ENCODE peak calls at places on chromosomes 6 and 20, in seven cellular contexts. N, W, R, Z, C, D and I are unnamed samples.
A peak's percentile ranks its signal among the peaks of the same experiment; 100 is the strongest.

GRCh38 chr6:93821953-93822352 is 402.6 kb upstream of the EPHA7 start:
- DNase-seq in D (no peak), C (no peak), N (no peak), R (no peak), Z (no peak), W (no peak), I (no peak)

GRCh38 chr20:50790651-50791277 is 4.1 kb upstream of the BCAS4 start:
- DNase-seq in Z (peak; percentile 84), N (peak; percentile 96), C (peak; percentile 92), W (peak; percentile 85), D (peak; percentile 63), R (peak; percentile 82), I (peak; percentile 49)

GRCh38 chr20:34872604-34873224 is at the start of gene GGT7:
- DNase-seq in R (peak; percentile 35), N (peak; percentile 72), D (peak; percentile 86), W (peak; percentile 79), Z (peak; percentile 61), C (peak; percentile 89), I (no peak)

GRCh38 chr6:148709577-148709976 is 37.3 kb upstream of the UST start:
- DNase-seq in D (no peak), W (no peak), N (no peak), R (no peak), Z (no peak), C (no peak), I (no peak)

GRCh38 chr6:17907467-17908229 is 79.8 kb downstream of the KIF13A start:
- DNase-seq in R (peak; percentile 48), C (peak; percentile 59), Z (no peak), N (peak; percentile 95), W (peak; percentile 80), D (no peak), I (peak; percentile 95)

GRCh38 chr6:118963003-118963402 is 28.0 kb upstream of the MCM9 start:
- DNase-seq in C (no peak), R (peak; percentile 7), Z (no peak), N (no peak), D (no peak), W (no peak), I (no peak)

GRCh38 chr6:43963203-43963602 is 164.0 kb downstream of the MRPL14 start:
- DNase-seq in D (no peak), N (peak; percentile 44), R (no peak), Z (no peak), C (no peak), W (no peak), I (no peak)

GRCh38 chr6:132960720-132961119 is 146.4 kb downstream of the RPS12 start:
- DNase-seq in N (no peak), C (no peak), W (no peak), Z (no peak), R (no peak), D (no peak), I (peak; percentile 26)

GRCh38 chr6:122129313-122130025 is 270.0 kb upstream of the HSF2 start:
- DNase-seq in Z (no peak), D (no peak), W (no peak), R (no peak), C (peak; percentile 27), N (no peak), I (no peak)

GRCh38 chr6:37691904-37692806 is 5.5 kb downstream of the MDGA1 start:
- DNase-seq in C (peak; percentile 62), R (peak; percentile 51), W (peak; percentile 58), Z (peak; percentile 71), N (peak; percentile 58), D (peak; percentile 66), I (no peak)

GRCh38 chr6:32741203-32741960 is at the start of gene HLA-DQA2:
- DNase-seq in W (no peak), N (no peak), C (no peak), Z (no peak), D (no peak), R (no peak), I (no peak)

GRCh38 chr20:2559641-2560040 is 23.3 kb downstream of the TMC2 start:
- DNase-seq in R (no peak), W (no peak), N (no peak), C (no peak), Z (no peak), D (no peak), I (no peak)

GRCh38 chr6:2858678-2859324 is 17.1 kb upstream of the SERPINB1 start:
- DNase-seq in C (no peak), W (no peak), Z (no peak), R (no peak), N (no peak), D (peak; percentile 55), I (no peak)

GRCh38 chr6:71403422-71404134 is 115.0 kb downstream of the OGFRL1 start:
- DNase-seq in Z (no peak), R (no peak), N (no peak), W (no peak), C (no peak), D (no peak), I (no peak)

GRCh38 chr6:63305278-63305677 is 14.5 kb downstream of the LGSN start:
- DNase-seq in W (no peak), D (no peak), N (peak; percentile 82), R (no peak), Z (no peak), C (no peak), I (no peak)

GRCh38 chr20:58640446-58640845 is 10.6 kb upstream of the STX16 start:
- DNase-seq in Z (no peak), D (no peak), W (no peak), C (no peak), N (no peak), R (no peak), I (no peak)

GRCh38 chr6:45136495-45136894 is 191.6 kb upstream of the RUNX2 start:
- DNase-seq in C (no peak), R (no peak), Z (no peak), N (no peak), W (no peak), D (no peak), I (no peak)

GRCh38 chr20:45354423-45355208 is 6.4 kb upstream of the SDC4 start:
- DNase-seq in C (no peak), W (no peak), D (no peak), Z (no peak), N (no peak), R (no peak), I (no peak)

GRCh38 chr6:138503881-138504680 is 4.8 kb upstream of the NHSL1 start:
- DNase-seq in N (peak; percentile 44), Z (no peak), W (no peak), C (no peak), R (no peak), D (no peak), I (no peak)

GRCh38 chr20:1863296-1863695 is 31.9 kb upstream of the SIRPA start:
- DNase-seq in C (no peak), W (no peak), N (no peak), D (no peak), Z (no peak), R (no peak), I (no peak)

GRCh38 chr6:84854801-84855400 is 90.5 kb upstream of the TBX18 start:
- DNase-seq in Z (no peak), C (no peak), D (no peak), N (no peak), W (no peak), R (no peak), I (no peak)

GRCh38 chr6:151614630-151615029 is 120.8 kb downstream of the CCDC170 start:
- DNase-seq in C (no peak), D (no peak), R (no peak), W (no peak), Z (no peak), N (no peak), I (no peak)

GRCh38 chr6:16704706-16705402 is 56.4 kb downstream of the ATXN1 start:
- DNase-seq in Z (no peak), R (no peak), C (no peak), W (no peak), D (no peak), N (no peak), I (no peak)

GRCh38 chr6:165091121-165091785 is 218.2 kb downstream of the C6orf118 start:
- DNase-seq in N (no peak), C (no peak), D (no peak), W (no peak), Z (no peak), R (no peak), I (no peak)

GRCh38 chr20:12949429-12949980 is 59.3 kb upstream of the SPTLC3 start:
- DNase-seq in W (no peak), N (no peak), D (no peak), C (no peak), R (no peak), Z (no peak), I (no peak)
- H3K27ac ChIP-seq in W (no peak overlapping the region), N (no peak overlapping the region), D (no peak overlapping the region), C (no peak overlapping the region), R (no peak overlapping the region), Z (no peak overlapping the region), I (no peak overlapping the region)

DNA sequence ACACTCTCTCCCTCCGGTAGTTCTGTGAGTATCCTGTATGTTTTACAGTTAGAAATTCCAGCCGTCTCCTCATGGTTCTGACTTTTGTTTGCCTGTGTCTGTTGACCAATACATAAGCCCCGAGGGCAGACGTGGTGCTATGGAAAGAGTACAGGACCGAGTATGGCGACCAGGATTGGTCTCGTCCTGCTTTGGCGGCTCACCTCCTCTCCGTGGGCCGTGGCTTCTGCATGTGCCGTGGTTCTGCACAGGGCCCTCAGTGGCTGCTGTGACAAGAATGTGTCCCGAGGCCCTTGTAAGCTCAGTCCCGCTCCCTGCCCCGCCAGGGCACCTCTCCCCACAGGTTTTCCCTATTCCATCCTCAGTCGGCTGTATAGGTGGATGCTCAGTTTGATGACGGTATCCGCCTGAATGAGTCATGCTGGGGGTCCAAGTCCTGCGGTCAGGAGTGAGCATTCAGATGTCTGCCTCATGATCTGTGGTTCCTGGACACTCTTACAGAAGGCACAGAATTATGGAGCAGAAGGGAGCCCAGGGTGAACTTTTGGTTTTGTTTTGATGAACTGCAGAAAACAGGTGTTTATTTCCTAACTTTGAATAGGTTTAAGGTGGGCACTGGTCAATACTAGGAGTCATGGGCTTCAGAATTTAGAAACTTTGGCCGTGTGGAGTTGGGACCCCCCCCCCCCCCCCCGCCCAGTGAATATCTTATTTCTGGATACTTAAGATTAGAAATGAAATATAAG is 1.2 kb downstream of the ARFGAP1 start:
- DNase-seq in C (no peak), Z (no peak), D (no peak), N (peak; percentile 38), R (no peak), W (no peak), I (peak; percentile 6)
- H3K27ac ChIP-seq in C (no peak overlapping the region), Z (no peak overlapping the region), D (peak overlapping the region; percentile 79), N (peak overlapping the region; percentile 98), R (peak overlapping the region; percentile 72), W (peak overlapping the region; percentile 44), I (peak overlapping the region; percentile 36)

GRCh38 chr6:36505744-36506534 is 41.3 kb downstream of the STK38 start:
- DNase-seq in D (no peak), N (no peak), C (no peak), Z (no peak), W (no peak), R (no peak), I (no peak)
- H3K27ac ChIP-seq in D (no peak overlapping the region), N (no peak overlapping the region), C (no peak overlapping the region), Z (no peak overlapping the region), W (no peak overlapping the region), R (no peak overlapping the region), I (no peak overlapping the region)

GRCh38 chr20:39277185-39277584 is 315.0 kb downstream of the DHX35 start:
- DNase-seq in W (no peak), N (no peak), D (no peak), C (no peak), Z (no peak), R (no peak), I (no peak)
- H3K27ac ChIP-seq in W (no peak overlapping the region), N (no peak overlapping the region), D (no peak overlapping the region), C (no peak overlapping the region), Z (no peak overlapping the region), R (no peak overlapping the region), I (no peak overlapping the region)

GRCh38 chr6:34911822-34912221 is 22.8 kb downstream of the ANKS1A start:
- DNase-seq in D (no peak), R (no peak), W (no peak), Z (no peak), N (no peak), C (no peak), I (no peak)
- H3K27ac ChIP-seq in D (no peak overlapping the region), R (no peak overlapping the region), W (no peak overlapping the region), Z (no peak overlapping the region), N (no peak overlapping the region), C (no peak overlapping the region), I (no peak overlapping the region)